ENCODE peak calls at places on chromosome 5, in ten cellular contexts. S is A549, I is GM12878, G is spleen, C is uterus, D is body of pancreas, Y is gastrocnemius medialis, K is suprapubic skin, P is right lobe of liver, L is heart left ventricle. R is an unnamed sample.

GRCh38 chr5:139696894-139697658 is 48.9 kb downstream of the CXXC5 start:
- DNase-seq in S (no peak), I (no peak), G (peak; percentile 86), C (peak; percentile 88), D (peak; percentile 76), Y (no peak), K (peak; percentile 86), P (no peak), L (peak; percentile 89), R (peak; percentile 53)

GRCh38 chr5:66477591-66477990 is 118.6 kb upstream of the MAST4 start:
- DNase-seq in S (no peak), I (no peak), G (no peak), C (no peak), D (no peak), Y (no peak), K (no peak), P (no peak), L (peak; percentile 32), R (no peak)

GRCh38 chr5:174328626-174329299 is 283.3 kb downstream of the NSG2 start:
- DNase-seq in S (no peak), I (no peak), G (no peak), C (no peak), D (no peak), Y (no peak), K (no peak), P (no peak), L (no peak), R (no peak)

GRCh38 chr5:155027993-155028629 is 14.6 kb downstream of the KIF4B start:
- DNase-seq in S (peak; percentile 15), I (no peak), G (no peak), C (no peak), D (no peak), Y (no peak), K (no peak), P (no peak), L (no peak), R (no peak)

GRCh38 chr5:121976979-121977378 is 15.2 kb downstream of the SRFBP1 start:
- DNase-seq in S (no peak), I (no peak), G (no peak), C (no peak), D (no peak), Y (no peak), K (no peak), P (no peak), L (no peak), R (no peak)

GRCh38 chr5:121949885-121950284 is 11.9 kb upstream of the SRFBP1 start:
- DNase-seq in S (peak; percentile 37), I (no peak), G (no peak), C (no peak), D (no peak), Y (no peak), K (no peak), P (no peak), L (no peak), R (peak; percentile 24)

GRCh38 chr5:31235381-31235780 is 41.9 kb downstream of the CDH6 start:
- DNase-seq in S (no peak), I (no peak), G (no peak), C (no peak), D (no peak), Y (no peak), K (no peak), P (no peak), L (no peak), R (no peak)

GRCh38 chr5:141734501-141735231 is 52.6 kb upstream of the ARAP3 start:
- DNase-seq in S (peak; percentile 54), I (no peak), G (no peak), C (peak; percentile 24), D (peak; percentile 34), Y (no peak), K (peak; percentile 27), P (no peak), L (no peak), R (peak; percentile 60)

GRCh38 chr5:111224561-111224989 is 391 bp downstream of the CAMK4 start:
- DNase-seq in S (no peak), I (no peak), G (no peak), C (no peak), D (no peak), Y (no peak), K (no peak), P (peak; percentile 51), L (peak; percentile 14), R (no peak)

DNA sequence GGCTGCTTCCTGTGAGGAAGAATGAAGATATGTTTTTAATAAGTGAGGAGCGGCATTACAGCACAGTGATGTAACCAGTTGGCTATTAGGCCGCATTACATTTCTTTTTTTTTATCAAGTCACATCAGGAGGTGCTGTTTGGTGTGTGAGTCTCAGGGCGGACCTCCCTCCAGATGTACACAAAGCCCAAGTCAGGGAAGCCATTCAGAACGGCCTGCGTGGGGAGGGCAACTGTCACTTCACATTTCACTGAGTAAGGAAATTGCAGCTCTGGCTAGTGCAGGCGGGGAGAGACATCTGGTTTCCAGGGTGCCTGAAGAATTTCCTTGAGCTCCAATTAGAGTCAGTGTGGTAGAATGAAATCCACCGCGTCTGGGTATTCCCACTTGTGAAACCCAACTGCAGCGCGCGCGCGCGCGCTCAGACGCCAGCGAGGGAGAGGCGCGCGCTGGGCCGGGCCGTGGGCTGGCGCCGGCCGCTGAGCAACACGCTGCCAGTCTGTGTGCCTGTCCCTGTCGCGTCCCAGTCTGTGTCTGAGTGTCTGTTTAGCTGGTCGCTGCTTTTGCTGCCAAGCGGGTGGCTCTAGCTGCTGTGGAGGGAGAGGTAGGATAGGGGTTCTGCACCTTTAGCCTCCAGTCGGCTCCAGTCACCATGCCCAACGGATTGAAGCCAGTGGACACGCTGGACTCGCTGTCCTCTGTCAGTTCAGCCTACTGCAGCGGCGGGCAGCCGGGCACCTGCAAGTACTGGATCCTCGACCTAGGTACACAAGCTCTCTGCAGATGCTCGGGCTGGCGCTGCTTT is 140.8 kb upstream of the OTULINL start:
- DNase-seq in S (no peak), I (no peak), G (no peak), C (peak; percentile 71), D (no peak), Y (peak; percentile 63), K (no peak), P (no peak), L (peak; percentile 77), R (peak; percentile 50)
- TF ChIP-seq POLR2A in S (no peak), I (no peak), G (no peak), C (peak; percentile 50), D (no peak), Y (no peak), K (no peak), P (no peak), L (peak; percentile 33), R (peak; percentile 11)

GRCh38 chr5:143812085-143812705 is at the start of gene HMHB1:
- DNase-seq in S (no peak), I (no peak), G (no peak), C (no peak), D (no peak), Y (no peak), K (no peak), P (no peak), L (no peak), R (no peak)
- H3K27ac ChIP-seq in S (peak within 1 kb of the TSS; percentile 26), I (peak within 1 kb of the TSS; percentile 49), G (no peak within 1 kb of the TSS), C (no peak within 1 kb of the TSS), D (no peak within 1 kb of the TSS), Y (no peak within 1 kb of the TSS), K (no peak within 1 kb of the TSS), P (no peak within 1 kb of the TSS), L (no peak within 1 kb of the TSS), R (no peak within 1 kb of the TSS)

DNA sequence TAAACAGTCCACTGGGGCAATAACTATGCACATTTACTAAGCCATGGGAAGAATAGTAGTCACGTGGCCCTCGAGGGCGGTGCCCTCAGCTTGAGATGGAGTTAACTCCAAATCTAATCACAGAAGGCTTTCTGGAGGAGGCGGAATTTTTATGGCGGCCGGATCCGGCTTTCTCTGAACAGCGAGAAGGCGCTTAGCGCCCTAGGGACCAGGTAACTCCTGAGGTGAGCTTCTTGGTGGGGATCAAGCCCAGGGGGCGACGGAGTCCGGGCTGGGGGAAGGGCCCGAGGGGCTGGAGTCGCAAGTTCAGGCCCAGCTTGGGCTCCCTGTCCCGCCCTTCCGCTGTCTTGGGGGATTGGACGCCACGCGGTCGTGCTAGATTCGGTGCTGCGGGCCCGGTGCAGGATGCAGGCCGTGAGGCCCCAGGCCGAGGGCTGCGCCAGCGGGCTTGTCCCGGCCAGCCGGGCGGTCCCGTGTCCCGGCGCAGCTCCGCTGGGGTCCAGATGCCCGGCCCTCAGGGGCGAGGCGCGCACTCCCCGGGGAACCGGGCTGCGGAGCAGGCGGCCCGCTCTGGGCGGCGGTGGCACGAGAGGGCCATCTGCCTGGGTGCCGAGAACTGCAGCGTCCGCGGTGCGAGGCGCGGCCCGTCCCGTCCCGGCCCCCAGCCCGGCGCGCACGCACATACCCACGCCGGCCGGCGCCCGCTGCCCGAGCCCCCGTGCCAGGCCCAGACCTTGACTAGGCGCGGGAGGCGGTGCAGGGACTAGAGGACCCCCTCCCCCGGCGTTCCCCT is 1.7 kb upstream of the NSD1 start:
- DNase-seq in S (no peak), I (no peak), G (peak; percentile 83), C (peak; percentile 36), D (peak; percentile 23), Y (no peak), K (peak; percentile 67), P (peak; percentile 66), L (peak; percentile 41), R (peak; percentile 33)
- H3K4me3 ChIP-seq in S (no peak overlapping the region), I (no peak overlapping the region), G (peak overlapping the region; percentile 93), C (peak overlapping the region; percentile 64), D (no peak overlapping the region), Y (peak overlapping the region; percentile 76), K (peak overlapping the region; percentile 86), P (peak overlapping the region; percentile 89), L (no peak overlapping the region), R (peak overlapping the region; percentile 88)

DNA sequence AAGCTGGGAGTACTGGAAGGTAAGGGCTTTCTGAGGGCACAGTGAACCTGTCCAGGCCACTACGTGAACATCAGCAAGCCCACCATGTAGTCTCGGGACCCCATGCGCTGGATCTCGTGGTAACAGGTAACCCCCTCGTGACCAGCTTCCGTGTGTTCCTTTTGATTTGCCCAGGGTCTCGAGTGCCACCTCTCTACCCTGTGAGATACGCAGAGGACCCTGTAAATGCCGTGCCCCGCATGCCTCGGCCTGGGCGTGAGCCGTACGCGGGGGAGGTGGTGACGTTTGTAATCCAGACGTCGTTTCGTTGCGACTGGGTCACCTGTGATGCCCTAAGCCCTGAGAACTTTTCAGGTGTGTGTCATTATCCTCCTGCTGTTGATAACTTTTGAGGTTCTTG is 45.5 kb downstream of the TENT4A start:
- DNase-seq in S (no peak), I (no peak), G (no peak), C (no peak), D (no peak), Y (no peak), K (peak; percentile 44), P (no peak), L (peak; percentile 5), R (no peak)
- TF ChIP-seq POLR2A in S (no peak), I (peak; percentile 13), G (no peak), C (no peak), D (no peak), Y (no peak), K (no peak), P (no peak), L (no peak), R (no peak)

DNA sequence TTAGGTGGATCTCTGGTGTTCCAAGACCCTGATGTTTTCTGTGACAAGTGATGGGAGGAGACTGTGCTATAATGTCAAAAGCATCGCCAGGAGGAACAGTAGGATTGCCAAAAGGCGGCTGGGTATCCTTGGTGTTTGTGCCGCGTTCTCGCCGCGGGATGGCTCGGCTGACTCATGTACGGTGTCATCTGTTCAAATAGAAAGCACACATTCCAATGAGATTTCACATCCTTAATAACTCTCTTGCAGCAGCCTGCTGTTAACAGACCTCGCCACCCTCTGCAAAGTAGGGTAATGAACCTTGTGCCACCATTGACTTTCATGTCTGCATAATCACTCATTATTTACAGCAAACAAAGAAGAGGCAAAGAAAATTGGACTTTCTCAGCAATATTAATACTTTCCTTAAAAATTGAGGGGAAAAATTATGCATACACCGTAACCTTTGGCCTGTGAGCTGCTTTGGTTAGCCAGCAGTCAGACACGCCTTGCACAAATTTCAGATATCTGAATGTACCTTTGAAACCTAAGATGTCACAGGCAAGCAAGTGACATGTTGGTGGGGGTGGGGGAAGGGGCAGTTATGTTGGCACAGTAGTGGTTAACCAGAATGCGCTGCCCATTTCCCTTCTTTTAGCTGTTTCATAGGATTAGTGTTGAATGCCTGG is 289.4 kb downstream of the EFNA5 start:
- DNase-seq in S (peak; percentile 80), I (no peak), G (no peak), C (no peak), D (no peak), Y (peak; percentile 30), K (no peak), P (no peak), L (no peak), R (no peak)
- H3K27ac ChIP-seq in S (peak overlapping the region; percentile 88), I (no peak overlapping the region), G (no peak overlapping the region), C (no peak overlapping the region), D (no peak overlapping the region), Y (no peak overlapping the region), K (no peak overlapping the region), P (no peak overlapping the region), L (no peak overlapping the region), R (no peak overlapping the region)

R was measured in thyroid gland.